ENCODE peak calls at places on chromosomes 1 and 21, in four cellular contexts. L is pancreas, X is BJ, A is psoas muscle. S is an unnamed sample. For H3K27me3 and H3K36me3, the result is how much of the 10 kb centered on the place peaks cover.

GRCh38 chr1:185376840-185377635 is 60.0 kb upstream of the IVNS1ABP start:
- DNase-seq in L (no peak), X (no peak), A (no peak), S (no peak)

GRCh38 chr1:12597792-12598191 is 20.2 kb downstream of the DHRS3 start:
- DNase-seq in L (no peak), X (no peak), A (no peak), S (peak)

GRCh38 chr1:58529288-58529687 is 17.2 kb downstream of the OMA1 start:
- DNase-seq in L (no peak), X (no peak), A (no peak), S (no peak)

GRCh38 chr1:229230893-229231753 is 39.8 kb upstream of the RAB4A start:
- DNase-seq in L (no peak), X (no peak), A (no peak), S (no peak)

GRCh38 chr1:43531453-43531905 is 796 bp downstream of the PTPRF start:
- DNase-seq in L (no peak), X (no peak), A (peak), S (no peak)

GRCh38 chr1:185315364-185316108 is 1.5 kb downstream of the IVNS1ABP start:
- DNase-seq in L (peak), X (no peak), A (no peak), S (no peak)

GRCh38 chr1:231420299-231420958 is 1.7 kb downstream of the EGLN1 start:
- DNase-seq in L (no peak), X (no peak), A (no peak), S (no peak)

GRCh38 chr1:186275818-186276217 is 99.2 kb downstream of the TPR start:
- DNase-seq in L (no peak), X (no peak), A (no peak), S (no peak)

GRCh38 chr1:207740224-207740623 is 11.6 kb upstream of the CD46 start:
- DNase-seq in L (no peak), X (no peak), A (no peak), S (no peak)

GRCh38 chr1:61220531-61220930 is 138.2 kb downstream of the NFIA start:
- DNase-seq in L (no peak), X (no peak), A (no peak), S (no peak)

GRCh38 chr1:232477728-232478127 is 152.2 kb downstream of the SIPA1L2 start:
- DNase-seq in L (no peak), X (peak), A (peak), S (peak)

GRCh38 chr1:71350330-71350729 is 269.5 kb upstream of the ZRANB2 start:
- DNase-seq in L (no peak), X (no peak), A (no peak), S (no peak)

GRCh38 chr1:167904641-167905040 is 9.3 kb downstream of the ADCY10 start:
- DNase-seq in L (no peak), X (peak), A (no peak), S (no peak)

GRCh38 chr1:180198186-180198585 is 31.9 kb upstream of the LHX4 start:
- DNase-seq in L (no peak), X (no peak), A (no peak), S (no peak)

GRCh38 chr1:76075877-76076276 is 1.3 kb downstream of the ST6GALNAC3 start:
- DNase-seq in L (no peak), X (no peak), A (no peak), S (no peak)

GRCh38 chr1:184183919-184184318 is 132.4 kb downstream of the TSEN15 start:
- DNase-seq in L (no peak), X (no peak), A (no peak), S (no peak)

GRCh38 chr1:21864730-21865129 is 52.7 kb downstream of the LDLRAD2 start:
- DNase-seq in L (no peak), X (no peak), A (no peak), S (no peak)

GRCh38 chr21:33901421-33902288 is 13.9 kb downstream of the ATP5PO start:
- DNase-seq in L (no peak), X (no peak), A (peak), S (no peak)

GRCh38 chr1:148352470-148353118 is 130.5 kb downstream of the PPIAL4G start:
- DNase-seq in L (no peak), X (no peak), A (no peak), S (no peak)
- H3K27me3 ChIP-seq in L (under half), X (under half), A (under half), S (under half)

GRCh38 chr1:150609726-150610125 is 19.7 kb downstream of the ENSA start:
- DNase-seq in L (no peak), X (no peak), A (no peak), S (no peak)

GRCh38 chr1:150610576-150610975 is 18.8 kb downstream of the ENSA start:
- DNase-seq in L (no peak), X (no peak), A (no peak), S (no peak)

GRCh38 chr1:150612014-150612345 is 17.4 kb downstream of the ENSA start:
- DNase-seq in L (no peak), X (no peak), A (no peak), S (no peak)

GRCh38 chr1:150615346-150616201 is 13.8 kb downstream of the ENSA start:
- DNase-seq in L (no peak), X (no peak), A (no peak), S (no peak)

DNA sequence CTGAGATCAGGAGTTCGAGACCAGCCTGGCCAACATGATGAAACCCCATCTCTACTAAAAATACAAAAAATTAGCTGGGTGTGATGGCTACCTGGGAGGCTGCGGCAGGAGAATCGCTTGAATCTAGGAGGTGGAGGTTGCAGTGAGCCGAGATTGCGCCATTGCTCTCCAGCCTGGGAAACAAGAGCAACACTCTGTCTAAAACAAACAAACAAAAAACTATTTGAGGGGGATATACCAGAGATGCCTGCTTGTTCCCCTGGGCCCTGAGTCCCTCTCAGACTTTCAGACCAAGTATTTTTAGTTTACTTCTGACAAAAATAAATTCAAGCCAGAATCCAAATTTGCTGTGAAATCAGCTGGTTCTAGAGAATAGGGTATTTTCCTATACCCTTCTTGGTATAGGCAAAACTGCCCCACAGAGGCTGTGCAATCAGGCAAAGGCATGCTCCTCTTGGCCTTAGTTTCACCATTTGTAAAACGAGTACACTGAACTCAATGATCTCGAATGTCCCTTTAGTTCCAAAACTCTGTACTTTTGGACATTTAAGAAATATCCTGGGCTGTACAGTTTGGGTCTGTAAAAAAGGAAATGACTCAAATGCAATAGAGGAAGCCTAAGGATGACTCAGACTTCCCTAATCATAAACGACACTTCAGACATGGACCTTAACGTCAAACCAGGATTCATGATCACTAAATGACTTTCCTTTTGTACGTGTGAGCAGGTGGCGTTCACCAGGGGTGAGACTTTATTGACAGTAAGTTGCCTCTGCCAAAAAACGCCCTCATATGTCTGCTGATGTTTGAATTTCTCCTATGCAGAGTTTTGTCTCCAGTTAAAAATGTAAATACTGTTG is 16.1 kb downstream of the ENSA start:
- DNase-seq in L (no peak), X (peak), A (no peak), S (no peak)
- H3K4me3 ChIP-seq in L (no peak), X (no peak), A (no peak), S (no peak)

GRCh38 chr1:955439-955838 is 3.6 kb downstream of the NOC2L start:
- DNase-seq in L (no peak), X (no peak), A (no peak), S (no peak)
- H3K36me3 ChIP-seq in L (under half), X (under half), A (half or more), S (half or more)

GRCh38 chr1:6416906-6417305 is 2.8 kb downstream of the HES2 start:
- DNase-seq in L (no peak), X (no peak), A (no peak), S (no peak)
- H3K27me3 ChIP-seq in L (under half), X (under half), A (under half), S (under half)

DNA sequence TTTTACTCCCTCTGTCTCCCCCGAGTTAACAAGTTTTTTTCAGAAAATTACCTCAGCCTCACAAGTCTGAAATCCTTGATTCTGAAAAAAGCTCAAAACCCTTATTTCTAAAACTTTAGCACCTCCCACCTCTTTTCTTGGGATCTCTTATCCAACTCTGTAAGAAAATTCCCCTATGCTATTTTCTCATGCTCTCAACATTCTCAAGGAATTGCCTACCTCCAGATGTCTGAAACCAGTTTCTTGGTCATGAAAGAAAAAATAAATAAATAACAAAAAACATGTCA is 18.1 kb upstream of the SFPQ start:
- DNase-seq in L (no peak), X (no peak), A (no peak), S (no peak)
- H3K4me3 ChIP-seq in L (no peak), X (no peak), A (no peak), S (no peak)

GRCh38 chr1:100151679-100152078 is 18.7 kb downstream of the TRMT13 start:
- DNase-seq in L (no peak), X (no peak), A (no peak), S (no peak)

GRCh38 chr1:100145116-100145515 is 12.2 kb downstream of the TRMT13 start:
- DNase-seq in L (no peak), X (no peak), A (no peak), S (no peak)

GRCh38 chr1:100152271-100152670 is 19.3 kb downstream of the TRMT13 start:
- DNase-seq in L (no peak), X (no peak), A (no peak), S (no peak)

GRCh38 chr1:100146958-100147357 is 14.0 kb downstream of the TRMT13 start:
- DNase-seq in L (no peak), X (no peak), A (no peak), S (no peak)

GRCh38 chr1:100147875-100148274 is 14.9 kb downstream of the TRMT13 start:
- DNase-seq in L (no peak), X (no peak), A (no peak), S (no peak)
- H3K36me3 ChIP-seq in L (under half), X (under half), A (half or more), S (under half)